ENCODE peak calls at places on chromosomes 1 and 21, in nine cellular contexts. X is memory B cell, O is HepG2, U is GDM1, I is NCI-H2107, Y is HS-5, S is trophoblast cell, Q is RPMI8226, A is osteocyte. L is an unnamed sample.

GRCh38 chr21:45543710-45544448 is 1.6 kb upstream of the SLC19A1 start:
- DNase-seq in X (no peak), O (no peak), U (no peak), I (no peak), Y (no peak), S (no peak), Q (peak; percentile 8), A (peak; percentile 83), L (no peak)

GRCh38 chr1:119686661-119687060 is 25.1 kb upstream of the PHGDH start:
- DNase-seq in X (no peak), O (no peak), U (no peak), I (no peak), Y (no peak), S (no peak), Q (no peak), A (no peak), L (no peak)

GRCh38 chr1:154729031-154729442 is 121.1 kb upstream of the ADAR start:
- DNase-seq in X (no peak), O (peak; percentile 6), U (no peak), I (no peak), Y (no peak), S (no peak), Q (no peak), A (no peak), L (no peak)

GRCh38 chr1:24896176-24896575 is 33.9 kb downstream of the RUNX3 start:
- DNase-seq in X (no peak), O (no peak), U (no peak), I (no peak), Y (no peak), S (no peak), Q (no peak), A (no peak), L (no peak)

GRCh38 chr1:234731371-234732085 is 121.5 kb upstream of the IRF2BP2 start:
- DNase-seq in X (no peak), O (peak; percentile 59), U (peak; percentile 49), I (no peak), Y (peak; percentile 82), S (peak; percentile 43), Q (no peak), A (no peak), L (peak; percentile 69)

GRCh38 chr21:46116189-46116845 is 18.4 kb downstream of the COL6A2 start:
- DNase-seq in X (no peak), O (no peak), U (no peak), I (no peak), Y (no peak), S (no peak), Q (no peak), A (peak; percentile 84), L (peak; percentile 76)

GRCh38 chr1:162236201-162236600 is 140.5 kb downstream of the SPATA46 start:
- DNase-seq in X (no peak), O (peak; percentile 22), U (no peak), I (no peak), Y (no peak), S (no peak), Q (no peak), A (no peak), L (no peak)

GRCh38 chr1:208977012-208977411 is 606.5 kb upstream of the CAMK1G start:
- DNase-seq in X (no peak), O (no peak), U (no peak), I (no peak), Y (no peak), S (no peak), Q (no peak), A (no peak), L (no peak)

GRCh38 chr1:247407180-247407616 is 8.8 kb upstream of the NLRP3 start:
- DNase-seq in X (no peak), O (no peak), U (no peak), I (no peak), Y (no peak), S (peak; percentile 28), Q (peak; percentile 40), A (no peak), L (no peak)